ENCODE peak calls at places on chromosomes 13 and 19, in seven cellular contexts. Q is D341Med; A is activated T-cell treated with anti-CD3 and anti-CD28 coated beads, Interleukin-2, amount 50 U/mL, for 72 hours; H is stimulated activated CD8-positive, alpha-beta memory T cell treated with anti-CD3 and anti-CD28 coated beads, Interleukin-2, amount 100 ng/mL, for 48 hours; I is CD8-positive, alpha-beta T cell; P is ecto neural progenitor cell; B is EL. X is an unnamed sample.

GRCh38 chr19:19217110-19217509 is 5.4 kb downstream of the NCAN start:
- DNase-seq in Q (no peak), A (no peak), H (no peak), I (no peak), P (no peak), B (peak; percentile 43), X (no peak)

GRCh38 chr13:70960841-70961443 is 852.7 kb upstream of the KLHL1 start:
- DNase-seq in Q (no peak), A (no peak), H (no peak), I (no peak), P (no peak), B (peak; percentile 1), X (no peak)

GRCh38 chr13:85508683-85509329 is 290.4 kb downstream of the SLITRK6 start:
- DNase-seq in Q (no peak), A (no peak), H (no peak), I (no peak), P (no peak), B (no peak), X (no peak)

GRCh38 chr13:75679459-75679858 is 43.3 kb downstream of the LMO7 start:
- DNase-seq in Q (no peak), A (no peak), H (no peak), I (no peak), P (no peak), B (no peak), X (no peak)

GRCh38 chr19:39341122-39341719 is 1.0 kb upstream of the SAMD4B start:
- DNase-seq in Q (no peak), A (peak; percentile 29), H (no peak), I (no peak), P (no peak), B (peak; percentile 42), X (peak; percentile 82)

GRCh38 chr13:72638059-72638815 is 89.2 kb downstream of the MZT1 start:
- DNase-seq in Q (no peak), A (no peak), H (no peak), I (no peak), P (no peak), B (no peak), X (no peak)

GRCh38 chr13:41216160-41216559 is 21.8 kb upstream of the KBTBD7 start:
- DNase-seq in Q (no peak), A (no peak), H (no peak), I (no peak), P (no peak), B (peak; percentile 52), X (no peak)

GRCh38 chr13:24362435-24362951 is 53.1 kb downstream of the C1QTNF9 start:
- DNase-seq in Q (no peak), A (no peak), H (no peak), I (no peak), P (no peak), B (no peak), X (no peak)

GRCh38 chr13:42981317-42981716 is 10.7 kb downstream of the EPSTI1 start:
- DNase-seq in Q (no peak), A (no peak), H (no peak), I (no peak), P (no peak), B (peak; percentile 80), X (no peak)

GRCh38 chr13:28574617-28575142 is 79.8 kb upstream of the FLT1 start:
- DNase-seq in Q (no peak), A (peak; percentile 55), H (no peak), I (no peak), P (no peak), B (peak; percentile 99), X (peak; percentile 49)

GRCh38 chr13:90867336-90867683 is 480.2 kb upstream of the MIR17HG start:
- DNase-seq in Q (peak; percentile 64), A (peak; percentile 20), H (peak; percentile 7), I (no peak), P (peak; percentile 71), B (peak; percentile 66), X (no peak)

GRCh38 chr13:107799001-107799400 is 416.3 kb downstream of the LIG4 start:
- DNase-seq in Q (no peak), A (no peak), H (no peak), I (no peak), P (no peak), B (no peak), X (no peak)

X was measured in 8988T.